ENCODE peak calls at places on chromosome 12, in eight cellular contexts. B is testis, C is A549, U is vagina, L is IMR-90, P is ovary, N is heart left ventricle, I is prostate gland. K is an unnamed sample.
A peak's percentile ranks its signal among the peaks of the same experiment; 100 is the strongest.

GRCh38 chr12:95316798-95317197 is 99.2 kb downstream of the VEZT start:
- DNase-seq in B (no peak), C (no peak), U (no peak), L (no peak), P (no peak), N (no peak), I (no peak), K (no peak)

GRCh38 chr12:23887055-23887835 is 62.2 kb downstream of the SOX5 start:
- DNase-seq in B (no peak), C (no peak), U (no peak), L (no peak), P (no peak), N (no peak), I (no peak), K (no peak)

GRCh38 chr12:57983150-57983857 is 41.9 kb downstream of the ATP23 start:
- DNase-seq in B (peak; percentile 59), C (no peak), U (no peak), L (peak; percentile 67), P (peak; percentile 27), N (no peak), I (no peak), K (no peak)

GRCh38 chr12:83818888-83819287 is 1093.7 kb downstream of the SLC6A15 start:
- DNase-seq in B (no peak), C (no peak), U (no peak), L (peak; percentile 31), P (peak; percentile 23), N (no peak), I (peak; percentile 20), K (peak; percentile 75)

GRCh38 chr12:51009038-51009437 is 17.1 kb downstream of the SLC11A2 start:
- DNase-seq in B (peak; percentile 90), C (no peak), U (no peak), L (no peak), P (peak; percentile 43), N (peak; percentile 53), I (peak; percentile 71), K (peak; percentile 83)

GRCh38 chr12:132955094-132955932 is 793 bp downstream of the ZNF605 start:
- DNase-seq in B (peak; percentile 34), C (peak; percentile 21), U (no peak), L (peak; percentile 67), P (peak; percentile 47), N (peak; percentile 40), I (no peak), K (peak; percentile 73)

GRCh38 chr12:24415934-24416333 is 466.5 kb upstream of the SOX5 start:
- DNase-seq in B (no peak), C (no peak), U (no peak), L (no peak), P (no peak), N (no peak), I (no peak), K (no peak)

GRCh38 chr12:5000204-5000603 is 43.5 kb upstream of the KCNA5 start:
- DNase-seq in B (no peak), C (no peak), U (no peak), L (no peak), P (no peak), N (no peak), I (no peak), K (no peak)

GRCh38 chr12:100632445-100632892 is 59.0 kb downstream of the GAS2L3 start:
- DNase-seq in B (no peak), C (no peak), U (no peak), L (no peak), P (no peak), N (no peak), I (no peak), K (no peak)

GRCh38 chr12:96882862-96883261 is 24.2 kb upstream of the NEDD1 start:
- DNase-seq in B (no peak), C (no peak), U (no peak), L (peak; percentile 94), P (no peak), N (no peak), I (no peak), K (no peak)

GRCh38 chr12:89574736-89575208 is 48.9 kb upstream of the POC1B start:
- DNase-seq in B (peak; percentile 16), C (no peak), U (no peak), L (peak; percentile 75), P (peak; percentile 29), N (peak; percentile 20), I (no peak), K (no peak)

GRCh38 chr12:68530965-68531364 is 79.7 kb upstream of the RAP1B start:
- DNase-seq in B (no peak), C (no peak), U (no peak), L (peak; percentile 77), P (no peak), N (peak; percentile 31), I (no peak), K (no peak)

GRCh38 chr12:751828-752672 is at the start of gene WNK1:
- DNase-seq in B (peak; percentile 99), C (peak; percentile 99), U (peak; percentile 98), L (peak; percentile 99), P (peak; percentile 97), N (peak; percentile 97), I (peak; percentile 97), K (peak; percentile 98)

GRCh38 chr12:752673-753400 is 458 bp downstream of the WNK1 start:
- DNase-seq in B (peak; percentile 45), C (no peak), U (no peak), L (peak; percentile 21), P (peak; percentile 63), N (peak; percentile 63), I (peak; percentile 38), K (no peak)

GRCh38 chr12:754238-754816 is 1.9 kb downstream of the WNK1 start:
- DNase-seq in B (peak; percentile 23), C (no peak), U (no peak), L (no peak), P (no peak), N (no peak), I (peak; percentile 47), K (no peak)

GRCh38 chr12:753401-754237 is 1.2 kb downstream of the WNK1 start:
- DNase-seq in B (peak; percentile 41), C (no peak), U (no peak), L (no peak), P (peak; percentile 43), N (peak; percentile 54), I (peak; percentile 13), K (peak; percentile 70)

DNA sequence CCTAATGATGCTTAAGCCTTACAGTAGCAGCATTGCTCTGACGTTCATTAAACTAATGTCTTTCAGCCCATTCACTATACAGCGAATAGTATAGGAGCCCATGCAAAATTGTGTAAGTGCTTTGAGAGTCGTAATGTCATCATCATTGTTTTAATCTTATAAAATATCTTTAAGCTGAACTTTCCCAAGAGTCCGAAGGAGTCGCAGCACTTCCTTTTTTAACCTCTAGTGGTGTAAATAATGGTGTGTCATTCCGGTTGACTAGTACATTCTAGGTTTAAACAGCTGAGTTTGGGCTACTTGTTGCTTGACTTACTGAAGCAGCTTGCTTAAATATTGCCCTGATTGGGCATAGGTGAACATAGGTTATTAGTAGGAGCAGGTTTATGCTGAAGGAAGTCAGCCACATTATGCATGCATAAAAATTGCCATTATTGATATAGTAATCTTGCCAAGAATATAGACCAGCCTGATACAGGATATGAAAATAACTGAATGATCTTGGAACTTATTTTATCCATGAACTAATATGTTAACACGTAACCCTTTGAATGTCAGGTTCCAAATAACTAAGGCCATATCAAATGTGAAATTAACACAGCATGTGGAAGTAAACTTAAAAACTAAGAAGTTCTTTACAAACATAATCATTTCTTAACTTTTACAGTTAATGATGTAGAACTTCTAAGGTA is 2.6 kb downstream of the WNK1 start:
- DNase-seq in B (no peak), C (peak; percentile 84), U (no peak), L (peak; percentile 81), P (no peak), N (no peak), I (no peak), K (no peak)
- TF ChIP-seq POLR2A in B (no peak), C (no peak), U (no peak), L (no peak), P (no peak), N (no peak), I (no peak), K (no peak)

DNA sequence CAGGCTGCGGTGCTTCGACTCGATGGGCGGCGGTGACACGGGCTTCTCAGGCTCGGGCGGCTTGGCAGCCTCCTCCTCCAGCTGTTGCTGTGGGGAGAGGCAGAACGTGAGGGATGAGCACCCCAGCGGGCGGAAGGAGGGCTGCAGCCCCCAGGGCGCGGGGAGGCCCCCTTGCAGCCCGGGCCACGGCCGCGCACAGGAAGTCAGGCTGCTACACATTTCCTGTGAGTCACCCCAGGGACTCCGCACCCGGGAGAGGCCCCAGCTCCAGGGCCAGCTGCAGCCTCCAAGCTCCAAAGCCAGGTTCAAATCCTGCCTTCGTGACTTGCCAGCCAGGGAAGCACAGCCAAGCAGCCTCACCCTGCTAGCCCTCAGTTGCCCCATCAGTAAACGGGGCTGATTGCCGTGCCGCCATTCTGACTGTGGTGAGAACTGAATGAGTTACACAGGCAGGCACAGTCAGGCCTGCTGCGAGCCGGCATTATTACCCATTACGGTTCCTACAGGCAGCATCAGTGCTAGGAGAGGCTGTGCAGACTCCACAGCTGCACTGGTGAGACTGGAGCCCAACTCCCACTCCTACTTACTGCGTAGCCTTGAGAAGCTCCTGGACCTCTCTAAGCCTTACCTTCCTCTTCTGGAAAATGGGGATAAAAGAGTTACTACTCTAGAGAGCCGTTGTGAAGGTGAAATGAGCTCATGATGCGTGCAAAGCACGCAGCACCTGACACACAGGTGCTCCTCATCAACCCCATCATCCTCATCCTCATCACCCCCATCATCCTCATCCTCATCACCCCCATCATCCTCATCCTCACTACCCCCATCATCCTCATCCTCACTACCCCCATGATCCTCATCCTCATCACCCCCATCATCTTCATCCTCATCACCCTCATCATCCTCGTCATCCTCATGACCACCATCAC is 100.9 kb downstream of the NCOR2 start:
- DNase-seq in B (no peak), C (no peak), U (no peak), L (peak; percentile 16), P (no peak), N (peak; percentile 70), I (no peak), K (no peak)
- TF ChIP-seq POLR2A in B (no peak), C (no peak), U (no peak), L (no peak), P (no peak), N (no peak), I (no peak), K (no peak)

DNA sequence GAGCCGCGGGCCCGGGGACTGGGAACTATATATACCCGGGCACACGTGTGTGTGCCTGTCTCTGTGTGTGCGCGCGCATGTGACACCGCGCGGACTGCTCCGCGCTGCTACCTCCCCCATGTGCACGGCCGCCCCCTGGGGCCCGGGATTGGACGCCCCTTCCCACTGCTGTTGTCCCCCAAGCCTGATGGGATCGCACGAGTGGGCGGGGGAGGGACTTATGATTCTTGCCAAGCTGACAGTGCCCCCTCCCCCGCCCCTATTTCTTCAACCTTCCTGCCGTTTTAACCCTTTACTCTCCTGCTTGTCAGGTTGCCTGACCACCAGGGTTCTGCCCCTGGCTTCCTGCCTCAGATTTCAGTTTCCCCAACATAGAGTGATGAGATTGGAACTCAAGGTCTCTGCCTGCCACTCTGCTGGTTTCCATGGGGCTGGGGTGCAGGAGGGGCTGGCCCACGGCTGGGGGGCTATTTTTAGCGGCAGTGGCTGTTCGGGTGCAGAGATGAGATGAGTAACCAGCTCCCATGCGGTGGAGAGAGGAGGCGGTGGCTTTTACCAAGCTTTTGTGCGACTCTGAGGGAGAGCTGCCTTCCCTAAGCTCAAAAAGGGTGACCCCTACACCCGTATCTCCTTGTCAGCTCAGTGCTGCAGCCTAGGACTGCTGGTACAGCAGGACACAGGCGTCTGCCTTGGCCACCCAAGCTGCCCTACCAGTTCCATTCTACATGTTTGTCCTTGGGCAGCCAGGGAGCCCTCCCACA is at the start of gene DDN:
- DNase-seq in B (no peak), C (no peak), U (no peak), L (peak; percentile 52), P (no peak), N (no peak), I (no peak), K (no peak)
- TF ChIP-seq POLR2A in B (no peak), C (no peak), U (no peak), L (no peak), P (no peak), N (no peak), I (no peak), K (no peak)

GRCh38 chr12:127389923-127390322 is 877.0 kb upstream of the TMEM132C start:
- DNase-seq in B (peak; percentile 21), C (no peak), U (no peak), L (peak; percentile 60), P (no peak), N (no peak), I (no peak), K (no peak)
- TF ChIP-seq POLR2A in B (no peak), C (no peak), U (no peak), L (no peak), P (no peak), N (no peak), I (no peak), K (no peak)

K was measured in sigmoid colon.